ENCODE peak calls at places on chromosomes 2 and 18, in nine cellular contexts. Z is germinal center; F is ureter; B is stomach; D is GM23248; S is foreskin fibroblast; R is naive thymus-derived CD8-positive, alpha-beta T cell; C is activated CD8-positive, alpha-beta memory T cell treated with anti-CD3 and anti-CD28 coated beads for 48 hours; J is NCI-H510A. I is an unnamed sample.

GRCh38 chr2:85628658-85629057 is 12.7 kb downstream of the USP39 start:
- DNase-seq in S (no peak), F (no peak), C (no peak), J (no peak), B (no peak), R (no peak), D (no peak), Z (no peak), I (no peak)

GRCh38 chr2:23250371-23250770 is 134.6 kb upstream of the KLHL29 start:
- DNase-seq in R (no peak), J (no peak), C (no peak), D (no peak), S (no peak), Z (no peak), B (no peak), F (no peak), I (no peak)

GRCh38 chr2:10514743-10515142 is 66.6 kb upstream of the ODC1 start:
- DNase-seq in R (no peak), J (no peak), Z (no peak), B (no peak), F (no peak), S (peak), D (peak), C (no peak), I (no peak)

GRCh38 chr2:169139993-169140767 is 70.8 kb downstream of the DHRS9 start:
- DNase-seq in F (no peak), C (no peak), Z (no peak), J (no peak), R (no peak), S (no peak), B (no peak), D (no peak), I (no peak)

GRCh38 chr2:119301413-119301812 is 65.2 kb downstream of the C2orf76 start:
- DNase-seq in R (no peak), F (no peak), S (no peak), Z (no peak), J (no peak), B (no peak), D (peak), C (no peak), I (no peak)

GRCh38 chr2:119112770-119113488 is 45.6 kb downstream of the C1QL2 start:
- DNase-seq in F (no peak), S (no peak), R (no peak), D (no peak), Z (no peak), B (no peak), J (no peak), C (no peak), I (no peak)

GRCh38 chr18:70288171-70288850 is 534 bp upstream of the SOCS6 start:
- DNase-seq in B (peak), C (no peak), J (peak), S (peak), Z (no peak), F (no peak), R (no peak), D (peak), I (no peak)

GRCh38 chr18:10490401-10491289 is 35.2 kb upstream of the NAPG start:
- DNase-seq in S (no peak), D (no peak), F (no peak), B (no peak), Z (peak), R (peak), J (no peak), C (no peak), I (peak)

GRCh38 chr2:65388626-65389390 is 43.6 kb downstream of the SPRED2 start:
- DNase-seq in Z (no peak), S (no peak), R (no peak), D (peak), F (no peak), J (no peak), B (no peak), C (no peak), I (no peak)

GRCh38 chr2:165572155-165572554 is 102.7 kb downstream of the CSRNP3 start:
- DNase-seq in C (no peak), D (no peak), Z (no peak), J (peak), R (no peak), F (no peak), B (no peak), S (no peak), I (no peak)

GRCh38 chr2:85789271-85789670 is 35.5 kb downstream of the ATOH8 start:
- DNase-seq in D (no peak), Z (no peak), S (no peak), F (no peak), J (no peak), C (no peak), B (no peak), R (no peak), I (no peak)

GRCh38 chr18:74373428-74373827 is 57.8 kb downstream of the C18orf63 start:
- DNase-seq in D (no peak), C (no peak), Z (no peak), R (peak), J (no peak), B (no peak), F (no peak), S (no peak), I (no peak)

GRCh38 chr2:33240178-33240577 is 236.3 kb upstream of the RASGRP3 start:
- DNase-seq in Z (no peak), B (no peak), S (peak), J (no peak), C (no peak), D (no peak), F (no peak), R (no peak), I (no peak)

GRCh38 chr18:48392266-48392665 is 16.9 kb downstream of the ZBTB7C start:
- DNase-seq in R (no peak), D (no peak), C (no peak), Z (no peak), B (no peak), F (no peak), J (no peak), S (no peak), I (no peak)

GRCh38 chr18:22257022-22257543 is 87.7 kb downstream of the GATA6 start:
- DNase-seq in S (no peak), B (no peak), F (no peak), D (peak), J (no peak), C (no peak), Z (no peak), R (no peak), I (no peak)

GRCh38 chr2:138503652-138504051 is 2.1 kb downstream of the SPOPL start:
- DNase-seq in D (peak), B (no peak), R (no peak), Z (no peak), C (no peak), J (no peak), S (no peak), F (no peak), I (no peak)

GRCh38 chr2:197514754-197515153 is 1.1 kb upstream of the MOB4 start:
- DNase-seq in S (peak), C (no peak), R (no peak), F (no peak), D (peak), J (no peak), Z (no peak), B (no peak), I (peak)

GRCh38 chr2:237213325-237214040 is 127.8 kb downstream of the COPS8 start:
- DNase-seq in C (no peak), F (no peak), Z (no peak), B (peak), D (peak), S (peak), J (no peak), R (no peak), I (no peak)

GRCh38 chr2:160650196-160651108 is 156.8 kb upstream of the RBMS1 start:
- DNase-seq in J (no peak), B (no peak), S (no peak), Z (no peak), D (no peak), F (no peak), C (no peak), R (no peak), I (no peak)

GRCh38 chr2:144472911-144473310 is 47.0 kb downstream of the ZEB2 start:
- DNase-seq in R (no peak), C (no peak), J (no peak), D (no peak), S (no peak), F (no peak), B (no peak), Z (no peak), I (no peak)

GRCh38 chr18:79353238-79353637 is 42.5 kb upstream of the NFATC1 start:
- DNase-seq in Z (no peak), J (no peak), F (no peak), B (no peak), D (no peak), R (no peak), S (peak), C (no peak), I (no peak)

GRCh38 chr18:14971461-14972185 is 223.7 kb downstream of the ANKRD30B start:
- DNase-seq in C (no peak), Z (no peak), S (peak), F (no peak), D (peak), B (no peak), J (no peak), R (no peak), I (no peak)

GRCh38 chr2:20168048-20168726 is 56.7 kb downstream of the SDC1 start:
- DNase-seq in B (no peak), D (no peak), R (no peak), Z (no peak), S (peak), J (no peak), F (no peak), C (no peak), I (no peak)

GRCh38 chr2:6866239-6866745 is 585 bp upstream of the CMPK2 start:
- DNase-seq in J (peak), B (peak), F (peak), R (no peak), D (peak), Z (peak), S (peak), C (no peak), I (no peak)

GRCh38 chr2:57080035-57080434 is 896.2 kb downstream of the CCDC85A start:
- DNase-seq in S (peak), J (no peak), R (no peak), D (peak), F (no peak), B (no peak), Z (no peak), C (no peak), I (no peak)

GRCh38 chr2:83238111-83238510 is 1221.0 kb downstream of the SUCLG1 start:
- DNase-seq in S (no peak), R (no peak), D (no peak), F (no peak), C (no peak), Z (no peak), J (no peak), B (no peak), I (no peak)

I was measured in naive B cell.